ENCODE peak calls at places on chromosomes 7 and 10, in seven cellular contexts. B is choroid plexus epithelial cell; S is BJ; J is Peyer's patch; N is sigmoid colon; O is H9; Z is CD8-positive, alpha-beta T cell. V is an unnamed sample.

GRCh38 chr10:30430544-30431298 is 3.3 kb upstream of the MAP3K8 start:
- DNase-seq in S (no peak), B (peak; percentile 57), N (no peak), Z (no peak), O (no peak), J (no peak), V (no peak)

GRCh38 chr7:55651057-55651456 is 78.8 kb upstream of the VOPP1 start:
- DNase-seq in Z (no peak), J (no peak), O (no peak), S (no peak), N (no peak), B (no peak), V (no peak)

GRCh38 chr10:28595618-28596017 is 62.7 kb downstream of the WAC start:
- DNase-seq in S (no peak), J (no peak), Z (no peak), B (peak; percentile 60), N (no peak), O (no peak), V (no peak)

GRCh38 chr10:28922861-28923260 is 245.5 kb downstream of the BAMBI start:
- DNase-seq in O (no peak), S (no peak), Z (no peak), J (no peak), N (no peak), B (no peak), V (no peak)

GRCh38 chr7:101159696-101160674 is 5.4 kb downstream of the VGF start:
- DNase-seq in O (peak; percentile 65), J (no peak), N (no peak), S (no peak), B (no peak), Z (no peak), V (no peak)

GRCh38 chr7:41315764-41316163 is 387.1 kb downstream of the INHBA start:
- DNase-seq in B (no peak), J (no peak), Z (no peak), S (no peak), O (peak; percentile 62), N (no peak), V (no peak)

GRCh38 chr10:92880233-92880861 is 32.0 kb downstream of the EXOC6 start:
- DNase-seq in S (peak; percentile 9), Z (no peak), O (no peak), N (no peak), J (no peak), B (peak; percentile 78), V (no peak)

GRCh38 chr10:88553116-88553752 is 29.9 kb downstream of the RNLS start:
- DNase-seq in B (peak; percentile 94), J (no peak), S (peak; percentile 56), O (no peak), Z (no peak), N (peak; percentile 73), V (peak; percentile 20)

GRCh38 chr7:26293569-26294308 is 2.1 kb downstream of the SNX10 start:
- DNase-seq in S (no peak), J (no peak), O (no peak), N (no peak), Z (no peak), B (no peak), V (no peak)

GRCh38 chr10:6058677-6059475 is 3.3 kb downstream of the IL2RA start:
- DNase-seq in J (no peak), Z (no peak), B (no peak), S (no peak), O (no peak), N (no peak), V (no peak)

GRCh38 chr10:109696981-109697775 is 226.1 kb downstream of the XPNPEP1 start:
- DNase-seq in B (no peak), J (no peak), S (no peak), O (no peak), Z (no peak), N (no peak), V (no peak)

GRCh38 chr10:47158116-47159071 is 141.6 kb upstream of the GDF10 start:
- DNase-seq in J (no peak), Z (no peak), B (no peak), N (no peak), S (no peak), O (no peak), V (no peak)

GRCh38 chr7:131109011-131109756 is 218.5 kb upstream of the MKLN1 start:
- DNase-seq in N (no peak), S (no peak), J (no peak), O (no peak), Z (no peak), B (peak; percentile 48), V (no peak)

GRCh38 chr10:33401300-33401699 is 66.8 kb upstream of the NRP1 start:
- DNase-seq in O (no peak), N (no peak), Z (no peak), S (no peak), B (no peak), J (no peak), V (no peak)
- TF ChIP-seq CTCF in O (no peak), N (no peak), Z (no peak), S (no peak), B (no peak), J (no peak), V (no peak)

DNA sequence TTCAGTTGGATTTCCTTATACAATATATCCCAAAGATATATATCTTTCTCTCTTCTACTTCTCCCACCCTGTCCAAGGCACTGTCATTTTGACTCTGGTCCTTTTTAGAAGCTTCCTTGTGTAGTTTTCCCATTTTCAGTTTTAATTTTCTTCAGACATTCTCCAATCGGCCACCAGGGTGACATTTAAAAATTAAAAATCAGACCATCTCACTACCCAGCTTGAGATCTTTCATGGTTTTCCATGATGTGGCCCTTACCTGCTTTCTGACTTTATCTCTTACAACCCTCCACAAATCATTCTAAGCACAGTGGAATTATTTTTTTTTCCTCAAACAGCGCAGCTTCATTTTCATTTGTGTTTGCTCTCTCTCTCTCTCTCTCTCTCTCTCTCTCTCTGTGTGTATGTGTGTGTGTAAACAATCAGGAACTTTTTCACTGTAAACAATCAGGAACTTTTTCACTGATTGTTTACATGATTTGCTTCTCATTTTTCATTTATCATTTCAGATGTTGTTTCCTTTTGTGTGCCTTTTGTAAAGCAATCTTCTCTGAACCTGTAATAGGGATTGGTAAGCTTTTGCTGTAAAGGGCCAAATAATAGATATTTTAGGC is 348.8 kb downstream of the ATRNL1 start:
- DNase-seq in B (no peak), O (no peak), N (no peak), S (no peak), J (no peak), Z (no peak), V (no peak)
- TF ChIP-seq CTCF in B (peak; percentile 22), O (peak; percentile 51), N (no peak), S (no peak), J (no peak), Z (no peak), V (no peak)

GRCh38 chr10:131946880-131947279 is 34.8 kb downstream of the BNIP3 start:
- DNase-seq in N (peak; percentile 46), S (no peak), B (no peak), J (no peak), O (no peak), Z (no peak), V (no peak)

GRCh38 chr10:131942455-131942854 is 39.3 kb downstream of the BNIP3 start:
- DNase-seq in Z (no peak), N (no peak), O (no peak), B (no peak), S (no peak), J (no peak), V (no peak)

GRCh38 chr10:131946321-131946751 is 35.4 kb downstream of the BNIP3 start:
- DNase-seq in J (no peak), O (no peak), B (peak; percentile 87), N (peak; percentile 53), Z (no peak), S (peak; percentile 41), V (no peak)

GRCh38 chr10:131938681-131939080 is 37.9 kb downstream of the PPP2R2D start:
- DNase-seq in J (peak; percentile 5), S (no peak), N (peak; percentile 48), Z (no peak), B (no peak), O (no peak), V (no peak)

GRCh38 chr10:131943021-131943814 is 38.5 kb downstream of the BNIP3 start:
- DNase-seq in B (peak; percentile 59), S (no peak), N (no peak), O (peak; percentile 71), J (peak; percentile 48), Z (no peak), V (peak; percentile 35)
- TF ChIP-seq CTCF in B (peak; percentile 75), S (peak; percentile 28), N (no peak), O (peak; percentile 75), J (peak; percentile 21), Z (peak; percentile 23), V (peak; percentile 41)

GRCh38 chr10:102306006-102306405 is 60.7 kb downstream of the GBF1 start:
- DNase-seq in O (no peak), S (no peak), J (no peak), N (no peak), B (no peak), Z (no peak), V (no peak)

GRCh38 chr10:102310356-102311024 is 65.2 kb downstream of the GBF1 start:
- DNase-seq in O (no peak), Z (no peak), S (no peak), N (no peak), J (no peak), B (peak; percentile 74), V (no peak)

GRCh38 chr10:102309236-102309635 is 63.9 kb downstream of the GBF1 start:
- DNase-seq in Z (no peak), J (no peak), B (no peak), S (no peak), N (no peak), O (no peak), V (no peak)

GRCh38 chr10:102309916-102310315 is 64.6 kb downstream of the GBF1 start:
- DNase-seq in S (no peak), J (no peak), O (no peak), B (no peak), N (no peak), Z (no peak), V (no peak)

GRCh38 chr10:102306710-102307109 is 61.4 kb downstream of the GBF1 start:
- DNase-seq in Z (no peak), B (no peak), N (no peak), O (no peak), J (no peak), S (no peak), V (no peak)
- TF ChIP-seq CTCF in Z (no peak), B (no peak), N (no peak), O (no peak), J (no peak), S (no peak), V (no peak)

GRCh38 chr7:134113655-134114054 is 13.5 kb upstream of the LRGUK start:
- DNase-seq in B (no peak), N (no peak), Z (no peak), O (no peak), S (no peak), J (no peak), V (no peak)

GRCh38 chr7:134120405-134120804 is 6.7 kb upstream of the LRGUK start:
- DNase-seq in O (no peak), B (no peak), Z (no peak), J (no peak), N (no peak), S (no peak), V (no peak)

DNA sequence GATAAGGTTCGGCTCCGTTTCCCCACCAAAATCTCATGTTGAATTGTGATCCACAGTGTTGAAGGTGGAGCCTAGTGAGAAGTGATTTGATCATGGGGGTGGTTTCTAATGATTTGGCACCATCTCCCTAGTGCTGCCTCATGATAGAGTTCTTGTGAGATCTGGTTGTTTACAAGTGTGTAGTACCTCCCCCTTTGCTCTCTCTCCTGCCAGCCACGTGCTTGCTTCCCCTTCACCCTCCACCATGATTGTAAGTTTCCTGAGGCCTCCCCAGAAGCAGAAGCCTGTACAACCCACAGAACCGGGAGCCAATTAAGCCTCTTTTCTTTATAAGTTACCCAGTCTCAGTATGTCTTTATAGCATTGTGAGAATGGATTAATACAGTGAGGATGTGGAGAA is 12.1 kb upstream of the LRGUK start:
- DNase-seq in S (no peak), Z (no peak), O (no peak), J (no peak), N (no peak), B (no peak), V (no peak)
- TF ChIP-seq CTCF in S (no peak), Z (no peak), O (no peak), J (no peak), N (no peak), B (no peak), V (no peak)